ENCODE peak calls at places on chromosomes 5 and 9, in seven cellular contexts. H, P, G, V, A, S and M are unnamed samples.

GRCh38 chr9:96581823-96582598 is 37.6 kb downstream of the CDC14B start:
- DNase-seq in S (peak; percentile 38), A (no peak), V (no peak), G (no peak), P (no peak), H (no peak), M (no peak)

GRCh38 chr5:120053841-120054240 is 410.3 kb upstream of the PRR16 start:
- DNase-seq in P (no peak), S (no peak), A (peak; percentile 12), H (no peak), G (no peak), V (no peak), M (peak; percentile 12)

GRCh38 chr9:36891341-36891811 is 142.7 kb downstream of the PAX5 start:
- DNase-seq in S (no peak), H (no peak), V (peak; percentile 71), A (no peak), P (no peak), G (no peak), M (no peak)

GRCh38 chr5:6822068-6822467 is 108.8 kb downstream of the TENT4A start:
- DNase-seq in S (no peak), H (no peak), A (no peak), G (no peak), V (no peak), P (no peak), M (no peak)

GRCh38 chr9:101229606-101230005 is 155.2 kb downstream of the BAAT start:
- DNase-seq in G (no peak), S (no peak), H (no peak), V (no peak), A (no peak), P (no peak), M (no peak)

GRCh38 chr9:129071526-129072131 is 9.3 kb upstream of the DOLPP1 start:
- DNase-seq in A (no peak), G (no peak), S (peak; percentile 45), H (peak; percentile 20), V (no peak), P (no peak), M (no peak)

GRCh38 chr9:110319781-110320180 is 17.9 kb downstream of the TXNDC8 start:
- DNase-seq in P (peak; percentile 14), S (no peak), H (no peak), V (no peak), G (no peak), A (no peak), M (no peak)

GRCh38 chr9:111572945-111573604 is 26.4 kb downstream of the PTGR1 start:
- DNase-seq in A (peak; percentile 75), S (no peak), V (no peak), G (peak; percentile 93), H (no peak), P (peak; percentile 50), M (peak; percentile 76)

GRCh38 chr9:95204710-95205109 is 112.8 kb downstream of the FANCC start:
- DNase-seq in P (no peak), H (no peak), S (peak; percentile 25), V (no peak), A (no peak), G (no peak), M (no peak)

GRCh38 chr9:34546834-34547827 is 24.3 kb upstream of the ENHO start:
- DNase-seq in H (peak; percentile 48), A (peak; percentile 75), G (peak; percentile 10), V (peak; percentile 65), P (peak; percentile 92), S (peak; percentile 86), M (peak; percentile 62)

GRCh38 chr5:100161868-100162267 is 373.3 kb upstream of the FAM174A start:
- DNase-seq in H (no peak), A (no peak), G (no peak), V (no peak), S (no peak), P (no peak), M (no peak)

GRCh38 chr5:148833122-148833521 is 6.7 kb downstream of the ADRB2 start:
- DNase-seq in P (no peak), G (no peak), V (no peak), A (no peak), S (no peak), H (no peak), M (no peak)

GRCh38 chr5:124602925-124603650 is 143.4 kb downstream of the ZNF608 start:
- DNase-seq in H (no peak), A (no peak), S (no peak), G (no peak), V (peak; percentile 52), P (peak; percentile 12), M (no peak)

GRCh38 chr9:122005597-122005996 is 87.5 kb downstream of the TTLL11 start:
- DNase-seq in G (no peak), H (no peak), P (peak; percentile 63), S (peak; percentile 23), A (peak; percentile 20), V (peak; percentile 54), M (peak; percentile 20)

GRCh38 chr9:37004424-37004935 is 29.6 kb downstream of the PAX5 start:
- DNase-seq in G (no peak), S (no peak), A (no peak), P (no peak), H (no peak), V (no peak), M (no peak)

GRCh38 chr9:70586506-70586905 is 172.0 kb upstream of the KLF9 start:
- DNase-seq in P (peak; percentile 41), A (no peak), S (no peak), G (no peak), H (no peak), V (no peak), M (peak; percentile 77)

GRCh38 chr9:133207540-133208170 is 1.4 kb downstream of the OBP2B start:
- DNase-seq in G (no peak), A (no peak), S (no peak), H (no peak), V (no peak), P (no peak), M (no peak)

GRCh38 chr9:22214021-22214420 is 204.9 kb upstream of the CDKN2B start:
- DNase-seq in G (no peak), P (peak; percentile 47), S (no peak), V (no peak), A (peak; percentile 35), H (no peak), M (no peak)

GRCh38 chr9:116592926-116593325 is 94.2 kb upstream of the TRIM32 start:
- DNase-seq in P (peak; percentile 73), G (no peak), V (no peak), A (no peak), S (no peak), H (no peak), M (no peak)

GRCh38 chr9:126517751-126518261 is 95.9 kb upstream of the LMX1B start:
- DNase-seq in V (no peak), P (peak; percentile 47), S (no peak), A (no peak), G (no peak), H (no peak), M (peak; percentile 11)

GRCh38 chr9:126518763-126519162 is 95.0 kb upstream of the LMX1B start:
- DNase-seq in S (no peak), P (no peak), G (no peak), H (no peak), A (no peak), V (no peak), M (no peak)

GRCh38 chr9:126516561-126516935 is 97.2 kb upstream of the LMX1B start:
- DNase-seq in A (no peak), H (no peak), S (no peak), P (no peak), G (no peak), V (no peak), M (no peak)

GRCh38 chr9:126515873-126516505 is 97.7 kb upstream of the LMX1B start:
- DNase-seq in V (peak; percentile 39), P (no peak), S (no peak), A (no peak), G (no peak), H (no peak), M (no peak)

GRCh38 chr9:126516936-126517750 is 96.6 kb upstream of the LMX1B start:
- DNase-seq in S (peak; percentile 88), G (peak; percentile 58), P (peak; percentile 94), A (peak; percentile 45), H (peak; percentile 23), V (peak; percentile 80), M (peak; percentile 75)
- H3K4me3 ChIP-seq in S (no peak overlapping the region), G (peak overlapping the region; percentile 58), P (peak overlapping the region; percentile 72), A (peak overlapping the region; percentile 43), H (peak overlapping the region; percentile 49), V (peak overlapping the region; percentile 69), M (peak overlapping the region; percentile 50)

GRCh38 chr9:2489838-2490314 is 131.7 kb upstream of the VLDLR start:
- DNase-seq in V (peak; percentile 73), S (peak; percentile 7), P (peak; percentile 66), H (no peak), G (peak; percentile 16), A (no peak), M (peak; percentile 96)
- H3K4me3 ChIP-seq in V (no peak overlapping the region), S (no peak overlapping the region), P (no peak overlapping the region), H (no peak overlapping the region), G (no peak overlapping the region), A (no peak overlapping the region), M (no peak overlapping the region)

GRCh38 chr5:141326088-141326854 is 4.0 kb upstream of the PCDHGA1 start:
- DNase-seq in A (peak; percentile 80), H (peak; percentile 65), V (peak; percentile 74), G (peak; percentile 49), S (peak; percentile 65), P (peak; percentile 91), M (peak; percentile 72)
- H3K4me3 ChIP-seq in A (peak overlapping the region; percentile 51), H (peak overlapping the region; percentile 42), V (peak overlapping the region; percentile 58), G (peak overlapping the region; percentile 62), S (peak overlapping the region; percentile 27), P (peak overlapping the region; percentile 82), M (peak overlapping the region; percentile 63)

DNA sequence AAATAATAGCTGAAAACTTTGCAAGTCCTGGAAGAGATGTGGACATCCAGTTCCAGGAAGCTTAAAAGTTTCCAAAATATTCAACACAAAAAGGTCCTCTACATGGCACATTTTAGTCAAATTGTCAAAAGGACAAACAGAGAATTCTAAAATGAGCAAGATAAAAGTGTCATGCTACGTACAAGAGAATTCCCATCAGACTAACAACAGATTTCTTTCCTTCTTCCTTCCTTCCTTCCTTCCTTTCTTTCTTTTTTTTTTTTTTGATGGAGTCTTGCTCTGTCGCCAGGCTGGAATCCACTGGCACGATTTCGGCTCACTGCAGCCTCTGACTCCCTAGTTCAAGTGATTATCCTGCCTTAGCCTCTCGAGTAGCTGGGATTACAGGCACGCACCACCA is 39.3 kb downstream of the BTNL8 start:
- DNase-seq in H (no peak), G (no peak), V (no peak), A (no peak), S (no peak), P (no peak), M (no peak)
- H3K4me3 ChIP-seq in H (no peak overlapping the region), G (no peak overlapping the region), V (no peak overlapping the region), A (no peak overlapping the region), S (no peak overlapping the region), P (no peak overlapping the region), M (no peak overlapping the region)

GRCh38 chr5:88732181-88732633 is 150.8 kb downstream of the MEF2C start:
- DNase-seq in H (no peak), G (no peak), P (peak; percentile 85), S (no peak), A (peak; percentile 91), V (no peak), M (peak; percentile 19)
- H3K4me3 ChIP-seq in H (no peak overlapping the region), G (no peak overlapping the region), P (peak overlapping the region; percentile 41), S (no peak overlapping the region), A (no peak overlapping the region), V (no peak overlapping the region), M (no peak overlapping the region)